ENCODE peak calls at places on chromosomes 2 and 18, in nine cellular contexts. F is psoas muscle; K is K562; A is heart left ventricle; Q is CD8-positive, alpha-beta T cell; G is AG04450; L is lower lobe of right lung; I is choroid plexus epithelial cell; R is upper lobe of right lung. B is an unnamed sample.

GRCh38 chr2:147631294-147631693 is 213.5 kb upstream of the ACVR2A start:
- DNase-seq in I (no peak), F (no peak), A (no peak), L (no peak), G (no peak), Q (no peak), K (no peak), R (no peak), B (no peak)

GRCh38 chr2:46441838-46442712 is 37.3 kb upstream of the TMEM247 start:
- DNase-seq in F (no peak), Q (no peak), I (no peak), G (no peak), R (no peak), L (no peak), A (no peak), K (no peak), B (no peak)

GRCh38 chr2:46909771-46910419 is 5.7 kb downstream of the MCFD2 start:
- DNase-seq in Q (no peak), G (no peak), A (peak), R (no peak), F (peak), K (no peak), L (no peak), I (peak), B (peak)

GRCh38 chr18:60411715-60412114 is 39.1 kb upstream of the MC4R start:
- DNase-seq in G (no peak), Q (no peak), R (no peak), K (no peak), L (no peak), I (peak), A (no peak), F (no peak), B (no peak)

GRCh38 chr2:207071820-207072219 is 93.9 kb downstream of the KLF7 start:
- DNase-seq in F (no peak), L (no peak), R (no peak), A (no peak), G (no peak), K (no peak), Q (no peak), I (no peak), B (no peak)

GRCh38 chr2:217662984-217663602 is 339.7 kb downstream of the TNS1 start:
- DNase-seq in K (no peak), Q (no peak), G (no peak), A (no peak), L (no peak), R (no peak), I (peak), F (no peak), B (no peak)

GRCh38 chr18:55695091-55695490 is 107.1 kb upstream of the TCF4 start:
- DNase-seq in A (no peak), I (no peak), G (no peak), K (no peak), Q (no peak), F (no peak), R (no peak), L (no peak), B (no peak)

GRCh38 chr2:74399785-74400184 is 19.7 kb upstream of the DCTN1 start:
- DNase-seq in F (no peak), A (no peak), I (peak), Q (no peak), K (peak), R (no peak), G (no peak), L (no peak), B (peak)

GRCh38 chr2:228771719-228772254 is 499.3 kb downstream of the PID1 start:
- DNase-seq in G (no peak), Q (no peak), A (no peak), K (no peak), I (no peak), F (no peak), R (no peak), L (no peak), B (no peak)

GRCh38 chr18:74963820-74964446 is 245.0 kb downstream of the PTGR3 start:
- DNase-seq in G (no peak), Q (no peak), F (no peak), R (no peak), A (peak), I (peak), L (peak), K (peak), B (peak)

GRCh38 chr2:45860136-45861106 is 208.9 kb downstream of the PRKCE start:
- DNase-seq in L (peak), R (no peak), G (no peak), F (peak), I (peak), Q (peak), K (no peak), A (peak), B (peak)

GRCh38 chr2:164523026-164523425 is 98.3 kb downstream of the GRB14 start:
- DNase-seq in G (no peak), A (no peak), K (no peak), F (no peak), I (no peak), R (no peak), Q (no peak), L (no peak), B (peak)

GRCh38 chr2:135890149-135890548 is 13.9 kb upstream of the MCM6 start:
- DNase-seq in L (no peak), F (no peak), I (no peak), A (no peak), R (no peak), G (no peak), Q (no peak), K (no peak), B (no peak)

GRCh38 chr2:64462940-64463339 is 9.0 kb downstream of the LGALSL start:
- DNase-seq in G (no peak), Q (no peak), L (no peak), F (no peak), I (peak), K (no peak), A (no peak), R (no peak), B (no peak)

GRCh38 chr2:209578394-209579006 is 154.7 kb downstream of the MAP2 start:
- DNase-seq in A (no peak), R (no peak), Q (no peak), F (no peak), L (no peak), I (peak), K (no peak), G (no peak), B (peak)

GRCh38 chr2:106108351-106108750 is 85.8 kb downstream of the UXS1 start:
- DNase-seq in A (no peak), K (no peak), G (no peak), R (no peak), Q (no peak), L (no peak), F (no peak), I (peak), B (peak)

GRCh38 chr2:134771313-134771801 is 52.6 kb upstream of the TMEM163 start:
- DNase-seq in R (no peak), Q (no peak), I (no peak), K (no peak), F (no peak), A (no peak), L (no peak), G (no peak), B (no peak)

GRCh38 chr2:49619804-49620203 is 465.5 kb upstream of the FSHR start:
- DNase-seq in A (no peak), K (no peak), R (no peak), Q (no peak), G (no peak), F (no peak), I (no peak), L (no peak), B (no peak)

GRCh38 chr2:201182650-201183372 is at the start of gene CASP10:
- DNase-seq in F (no peak), I (peak), Q (no peak), A (no peak), R (no peak), K (peak), L (no peak), G (no peak), B (peak)

GRCh38 chr2:189142893-189143759 is 36.4 kb downstream of the COL5A2 start:
- DNase-seq in Q (peak), L (no peak), I (peak), F (no peak), G (no peak), A (no peak), K (peak), R (no peak), B (no peak)

GRCh38 chr2:173299764-173300163 is 54.9 kb upstream of the CDCA7 start:
- DNase-seq in Q (no peak), R (no peak), I (no peak), A (no peak), L (no peak), F (no peak), K (no peak), G (no peak), B (no peak)

GRCh38 chr2:237514474-237515130 is 27.6 kb downstream of the MLPH start:
- DNase-seq in A (no peak), I (no peak), Q (no peak), F (peak), L (no peak), R (no peak), G (no peak), K (no peak), B (no peak)

GRCh38 chr2:239804161-239805042 is 220.7 kb downstream of the NDUFA10 start:
- DNase-seq in I (no peak), G (no peak), L (no peak), A (no peak), F (no peak), Q (peak), R (peak), K (no peak), B (no peak)

GRCh38 chr2:200405599-200406298 is 99.3 kb downstream of the SPATS2L start:
- DNase-seq in R (no peak), G (peak), I (peak), K (peak), L (no peak), A (no peak), F (no peak), Q (no peak), B (peak)

DNA sequence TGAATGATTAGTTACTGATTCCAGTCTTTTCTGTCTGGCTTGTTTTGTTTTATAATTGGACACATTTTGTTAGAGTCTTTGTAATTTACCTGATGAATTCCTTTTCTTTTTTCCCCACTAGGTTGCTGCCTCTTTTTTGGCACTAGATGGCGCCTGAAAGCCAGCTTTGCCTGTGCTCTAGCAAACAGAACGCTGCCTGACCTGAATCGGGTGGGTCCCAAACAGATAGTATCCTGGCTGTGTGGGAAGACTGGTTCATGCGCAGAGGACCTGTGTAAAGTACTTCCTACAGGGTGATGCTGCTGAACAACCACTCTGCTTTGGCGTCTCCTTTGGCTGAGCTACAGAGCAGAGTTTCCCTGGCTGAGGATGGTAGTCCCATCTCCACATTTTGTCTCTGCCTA is 288.2 kb downstream of the IKZF2 start:
- DNase-seq in A (no peak), Q (no peak), L (peak), I (peak), R (peak), F (no peak), G (no peak), K (no peak), B (peak)
- TF ChIP-seq CTCF in A (no peak), Q (peak), L (peak), I (peak), R (peak), F (peak), G (peak), K (peak), B (peak)

GRCh38 chr2:96770451-96770850 is 9.7 kb downstream of the CNNM4 start:
- DNase-seq in K (no peak), R (no peak), A (no peak), G (no peak), L (no peak), F (no peak), I (no peak), Q (no peak), B (no peak)

GRCh38 chr2:96764253-96764637 is 3.5 kb downstream of the CNNM4 start:
- DNase-seq in L (peak), F (no peak), Q (no peak), R (peak), K (peak), G (no peak), I (no peak), A (no peak), B (no peak)

GRCh38 chr2:96769816-96770215 is 9.1 kb downstream of the CNNM4 start:
- DNase-seq in I (no peak), K (no peak), R (peak), Q (no peak), G (no peak), A (peak), F (peak), L (peak), B (no peak)

GRCh38 chr2:96767135-96767871 is 6.6 kb downstream of the CNNM4 start:
- DNase-seq in F (no peak), G (no peak), R (no peak), I (no peak), L (no peak), Q (no peak), A (no peak), K (no peak), B (no peak)

GRCh38 chr2:96768083-96768561 is 7.4 kb downstream of the CNNM4 start:
- DNase-seq in I (no peak), R (no peak), G (no peak), F (no peak), A (no peak), K (no peak), L (no peak), Q (no peak), B (no peak)
- H3K4me3 ChIP-seq in I (no peak), R (no peak), G (no peak), F (no peak), A (no peak), K (no peak), L (no peak), Q (no peak), B (no peak)

GRCh38 chr2:231556981-231557380 is 26.7 kb upstream of the NMUR1 start:
- DNase-seq in F (no peak), A (no peak), R (no peak), I (no peak), G (no peak), K (no peak), L (peak), Q (no peak), B (no peak)

GRCh38 chr2:231554748-231555545 is 24.7 kb upstream of the NMUR1 start:
- DNase-seq in L (peak), I (peak), G (peak), Q (no peak), F (peak), K (no peak), R (peak), A (peak), B (peak)

GRCh38 chr2:231554327-231554726 is 24.1 kb upstream of the NMUR1 start:
- DNase-seq in R (no peak), I (no peak), K (no peak), L (no peak), G (no peak), Q (peak), F (no peak), A (no peak), B (no peak)

GRCh38 chr2:231552752-231553151 is 22.5 kb upstream of the NMUR1 start:
- DNase-seq in R (no peak), Q (no peak), A (no peak), L (no peak), G (no peak), I (no peak), K (no peak), F (no peak), B (no peak)

GRCh38 chr2:231557571-231558217 is 27.4 kb upstream of the NMUR1 start:
- DNase-seq in K (peak), R (peak), L (peak), I (peak), A (peak), F (peak), Q (peak), G (peak), B (peak)
- TF ChIP-seq CTCF in K (peak), R (peak), L (peak), I (peak), A (peak), F (peak), Q (peak), G (peak), B (peak)

GRCh38 chr2:108446703-108447102 is 2.3 kb upstream of the GCC2 start:
- DNase-seq in R (no peak), F (no peak), A (no peak), K (no peak), I (no peak), Q (no peak), G (no peak), L (no peak), B (no peak)
- H3K4me3 ChIP-seq in R (no peak), F (no peak), A (no peak), K (no peak), I (no peak), Q (no peak), G (no peak), L (no peak), B (no peak)

DNA sequence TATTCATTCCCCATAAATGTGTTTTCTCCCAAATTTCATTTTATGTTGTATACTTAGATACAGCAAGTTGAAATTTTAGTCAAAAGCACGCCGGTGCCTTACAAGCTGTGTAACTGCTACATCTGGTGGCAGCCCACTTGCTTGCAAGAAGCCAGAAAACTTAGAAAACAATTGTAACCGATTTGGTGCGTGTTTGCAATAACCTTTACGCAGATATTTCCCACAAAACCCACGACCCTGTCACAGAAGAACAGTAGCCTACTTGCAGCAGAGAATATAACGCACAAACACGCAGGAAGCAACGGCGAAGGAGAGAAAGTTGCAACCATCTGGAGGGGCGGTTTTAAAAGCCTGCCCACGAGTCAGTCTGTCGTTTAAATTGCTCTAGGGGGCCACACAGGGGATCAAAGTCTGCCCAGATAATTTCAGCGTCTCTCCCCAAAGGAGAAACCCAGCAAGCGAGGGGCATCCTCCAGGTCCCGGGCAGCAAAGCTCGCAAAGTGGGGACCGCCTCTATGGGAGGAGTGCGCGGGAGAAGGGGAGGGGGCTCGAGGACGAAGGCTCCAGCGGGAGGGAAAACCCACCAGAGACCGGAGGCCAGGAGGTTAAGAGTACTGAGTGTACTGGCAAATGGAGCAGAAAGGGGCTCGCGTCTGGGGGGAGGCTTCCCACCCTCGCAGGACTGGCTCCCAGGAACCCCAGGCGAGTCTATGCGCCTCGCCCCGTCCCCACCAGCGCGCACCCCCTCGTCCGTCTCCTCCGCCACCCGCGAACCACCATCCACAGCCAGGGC is 1.2 kb downstream of the TLK1 start:
- DNase-seq in Q (peak), F (no peak), A (peak), I (peak), K (peak), L (peak), G (peak), R (no peak), B (peak)
- TF ChIP-seq CTCF in Q (peak), F (peak), A (no peak), I (peak), K (peak), L (peak), G (peak), R (peak), B (peak)

GRCh38 chr18:1261054-1261453 is 356.4 kb downstream of the ADCYAP1 start:
- DNase-seq in R (no peak), I (no peak), G (no peak), Q (no peak), F (no peak), K (no peak), L (no peak), A (no peak), B (no peak)
- H3K4me3 ChIP-seq in R (no peak), I (no peak), G (no peak), Q (no peak), F (no peak), K (no peak), L (no peak), A (no peak), B (no peak)

B was measured in astrocyte of the spinal cord.